ENCODE peak calls at places on chromosome 22, in ten cellular contexts. One of them, this sample, is unnamed.

GRCh38 chr22:30253205-30253852 is 6.8 kb upstream of the LIF start:
- DNase-seq in EL: no peak
- DNase-seq in NCI-H82: peak
- DNase-seq in AG08395: peak
- DNase-seq in coronary artery: no peak
- DNase-seq in NCI-H1105 treated with DMSO at 0.1 percent for 48 hours: peak
- DNase-seq in Right ventricle myocardium superior: peak
- DNase-seq in DMS153: peak
- DNase-seq in CD4-positive, alpha-beta memory T cell: no peak
- DNase-seq in activated T-cell treated with anti-CD3 and anti-CD28 coated beads for 4 hours: no peak
- DNase-seq in this sample: no peak

GRCh38 chr22:40021401-40022000 is 26.7 kb downstream of the FAM83F start:
- DNase-seq in EL: no peak
- DNase-seq in NCI-H82: no peak
- DNase-seq in AG08395: no peak
- DNase-seq in coronary artery: no peak
- DNase-seq in NCI-H1105 treated with DMSO at 0.1 percent for 48 hours: no peak
- DNase-seq in Right ventricle myocardium superior: no peak
- DNase-seq in DMS153: peak
- DNase-seq in CD4-positive, alpha-beta memory T cell: no peak
- DNase-seq in activated T-cell treated with anti-CD3 and anti-CD28 coated beads for 4 hours: no peak
- DNase-seq in this sample: no peak

GRCh38 chr22:18103527-18104269 is 6.9 kb upstream of the TUBA8 start:
- DNase-seq in EL: no peak
- DNase-seq in NCI-H82: no peak
- DNase-seq in AG08395: no peak
- DNase-seq in coronary artery: no peak
- DNase-seq in NCI-H1105 treated with DMSO at 0.1 percent for 48 hours: no peak
- DNase-seq in Right ventricle myocardium superior: no peak
- DNase-seq in DMS153: no peak
- DNase-seq in CD4-positive, alpha-beta memory T cell: no peak
- DNase-seq in activated T-cell treated with anti-CD3 and anti-CD28 coated beads for 4 hours: no peak
- DNase-seq in this sample: no peak

GRCh38 chr22:29342577-29343312 is 27.2 kb upstream of the RASL10A start:
- DNase-seq in EL: no peak
- DNase-seq in NCI-H82: peak
- DNase-seq in AG08395: no peak
- DNase-seq in coronary artery: no peak
- DNase-seq in NCI-H1105 treated with DMSO at 0.1 percent for 48 hours: no peak
- DNase-seq in Right ventricle myocardium superior: peak
- DNase-seq in DMS153: no peak
- DNase-seq in CD4-positive, alpha-beta memory T cell: no peak
- DNase-seq in activated T-cell treated with anti-CD3 and anti-CD28 coated beads for 4 hours: no peak
- DNase-seq in this sample: no peak

GRCh38 chr22:40414306-40414705 is 43.9 kb downstream of the SGSM3 start:
- DNase-seq in EL: peak
- DNase-seq in NCI-H82: no peak
- DNase-seq in AG08395: peak
- DNase-seq in coronary artery: no peak
- DNase-seq in NCI-H1105 treated with DMSO at 0.1 percent for 48 hours: no peak
- DNase-seq in Right ventricle myocardium superior: no peak
- DNase-seq in DMS153: no peak
- DNase-seq in CD4-positive, alpha-beta memory T cell: no peak
- DNase-seq in activated T-cell treated with anti-CD3 and anti-CD28 coated beads for 4 hours: no peak
- DNase-seq in this sample: peak

GRCh38 chr22:40107756-40108437 is 69.8 kb upstream of the TNRC6B start:
- DNase-seq in EL: peak
- DNase-seq in NCI-H82: no peak
- DNase-seq in AG08395: peak
- DNase-seq in coronary artery: no peak
- DNase-seq in NCI-H1105 treated with DMSO at 0.1 percent for 48 hours: no peak
- DNase-seq in Right ventricle myocardium superior: no peak
- DNase-seq in DMS153: no peak
- DNase-seq in CD4-positive, alpha-beta memory T cell: no peak
- DNase-seq in activated T-cell treated with anti-CD3 and anti-CD28 coated beads for 4 hours: no peak
- DNase-seq in this sample: peak

GRCh38 chr22:38080847-38081635 is 2.9 kb downstream of the SLC16A8 start:
- DNase-seq in EL: peak
- DNase-seq in NCI-H82: peak
- DNase-seq in AG08395: peak
- DNase-seq in coronary artery: no peak
- DNase-seq in NCI-H1105 treated with DMSO at 0.1 percent for 48 hours: peak
- DNase-seq in Right ventricle myocardium superior: peak
- DNase-seq in DMS153: no peak
- DNase-seq in CD4-positive, alpha-beta memory T cell: no peak
- DNase-seq in activated T-cell treated with anti-CD3 and anti-CD28 coated beads for 4 hours: no peak
- DNase-seq in this sample: peak

GRCh38 chr22:26610072-26610958 is 7.5 kb downstream of the CRYBB1 start:
- DNase-seq in EL: peak
- DNase-seq in NCI-H82: no peak
- DNase-seq in AG08395: peak
- DNase-seq in coronary artery: no peak
- DNase-seq in NCI-H1105 treated with DMSO at 0.1 percent for 48 hours: no peak
- DNase-seq in Right ventricle myocardium superior: no peak
- DNase-seq in DMS153: no peak
- DNase-seq in CD4-positive, alpha-beta memory T cell: peak
- DNase-seq in activated T-cell treated with anti-CD3 and anti-CD28 coated beads for 4 hours: no peak
- DNase-seq in this sample: peak

GRCh38 chr22:21755855-21756284 is 20.3 kb upstream of the YPEL1 start:
- DNase-seq in EL: peak
- DNase-seq in NCI-H82: no peak
- DNase-seq in AG08395: peak
- DNase-seq in coronary artery: no peak
- DNase-seq in NCI-H1105 treated with DMSO at 0.1 percent for 48 hours: no peak
- DNase-seq in Right ventricle myocardium superior: no peak
- DNase-seq in DMS153: no peak
- DNase-seq in CD4-positive, alpha-beta memory T cell: no peak
- DNase-seq in activated T-cell treated with anti-CD3 and anti-CD28 coated beads for 4 hours: no peak
- DNase-seq in this sample: peak

GRCh38 chr22:29073618-29074275 is 912 bp downstream of the KREMEN1 start:
- DNase-seq in EL: peak
- DNase-seq in NCI-H82: peak
- DNase-seq in AG08395: peak
- DNase-seq in coronary artery: no peak
- DNase-seq in NCI-H1105 treated with DMSO at 0.1 percent for 48 hours: no peak
- DNase-seq in Right ventricle myocardium superior: peak
- DNase-seq in DMS153: peak
- DNase-seq in CD4-positive, alpha-beta memory T cell: peak
- DNase-seq in activated T-cell treated with anti-CD3 and anti-CD28 coated beads for 4 hours: peak
- DNase-seq in this sample: peak

GRCh38 chr22:24146190-24146616 is 35.1 kb upstream of the SUSD2 start:
- DNase-seq in EL: peak
- DNase-seq in NCI-H82: peak
- DNase-seq in AG08395: peak
- DNase-seq in coronary artery: no peak
- DNase-seq in NCI-H1105 treated with DMSO at 0.1 percent for 48 hours: no peak
- DNase-seq in Right ventricle myocardium superior: peak
- DNase-seq in DMS153: peak
- DNase-seq in CD4-positive, alpha-beta memory T cell: peak
- DNase-seq in activated T-cell treated with anti-CD3 and anti-CD28 coated beads for 4 hours: no peak
- DNase-seq in this sample: peak

GRCh38 chr22:24695958-24696511 is 78.5 kb downstream of the PIWIL3 start:
- DNase-seq in EL: peak
- DNase-seq in NCI-H82: no peak
- DNase-seq in AG08395: no peak
- DNase-seq in coronary artery: no peak
- DNase-seq in NCI-H1105 treated with DMSO at 0.1 percent for 48 hours: no peak
- DNase-seq in Right ventricle myocardium superior: no peak
- DNase-seq in DMS153: no peak
- DNase-seq in CD4-positive, alpha-beta memory T cell: no peak
- DNase-seq in activated T-cell treated with anti-CD3 and anti-CD28 coated beads for 4 hours: no peak
- DNase-seq in this sample: no peak

GRCh38 chr22:46894081-46894671 is 131.7 kb downstream of the TBC1D22A start:
- DNase-seq in EL: no peak
- DNase-seq in NCI-H82: no peak
- DNase-seq in AG08395: peak
- DNase-seq in coronary artery: no peak
- DNase-seq in NCI-H1105 treated with DMSO at 0.1 percent for 48 hours: no peak
- DNase-seq in Right ventricle myocardium superior: no peak
- DNase-seq in DMS153: no peak
- DNase-seq in CD4-positive, alpha-beta memory T cell: no peak
- DNase-seq in activated T-cell treated with anti-CD3 and anti-CD28 coated beads for 4 hours: no peak
- DNase-seq in this sample: peak

GRCh38 chr22:20852076-20852475 is 6.5 kb downstream of the PI4KA start:
- DNase-seq in EL: no peak
- DNase-seq in NCI-H82: no peak
- DNase-seq in AG08395: no peak
- DNase-seq in coronary artery: no peak
- DNase-seq in NCI-H1105 treated with DMSO at 0.1 percent for 48 hours: no peak
- DNase-seq in Right ventricle myocardium superior: no peak
- DNase-seq in DMS153: no peak
- DNase-seq in CD4-positive, alpha-beta memory T cell: no peak
- DNase-seq in activated T-cell treated with anti-CD3 and anti-CD28 coated beads for 4 hours: no peak
- DNase-seq in this sample: no peak

GRCh38 chr22:45831394-45831793 is 145.6 kb downstream of the WNT7B start:
- DNase-seq in EL: peak
- DNase-seq in NCI-H82: no peak
- DNase-seq in AG08395: no peak
- DNase-seq in coronary artery: no peak
- DNase-seq in NCI-H1105 treated with DMSO at 0.1 percent for 48 hours: no peak
- DNase-seq in Right ventricle myocardium superior: no peak
- DNase-seq in DMS153: no peak
- DNase-seq in CD4-positive, alpha-beta memory T cell: no peak
- DNase-seq in activated T-cell treated with anti-CD3 and anti-CD28 coated beads for 4 hours: no peak
- DNase-seq in this sample: peak

GRCh38 chr22:50141462-50141861 is 29.1 kb upstream of the PANX2 start:
- DNase-seq in EL: no peak
- DNase-seq in NCI-H82: no peak
- DNase-seq in AG08395: no peak
- DNase-seq in coronary artery: peak
- DNase-seq in NCI-H1105 treated with DMSO at 0.1 percent for 48 hours: no peak
- DNase-seq in Right ventricle myocardium superior: no peak
- DNase-seq in DMS153: no peak
- DNase-seq in CD4-positive, alpha-beta memory T cell: no peak
- DNase-seq in activated T-cell treated with anti-CD3 and anti-CD28 coated beads for 4 hours: no peak
- DNase-seq in this sample: no peak

GRCh38 chr22:20625270-20625669 is 117.9 kb downstream of the MED15 start:
- DNase-seq in EL: no peak
- DNase-seq in NCI-H82: no peak
- DNase-seq in AG08395: no peak
- DNase-seq in coronary artery: no peak
- DNase-seq in NCI-H1105 treated with DMSO at 0.1 percent for 48 hours: no peak
- DNase-seq in Right ventricle myocardium superior: no peak
- DNase-seq in DMS153: no peak
- DNase-seq in CD4-positive, alpha-beta memory T cell: no peak
- DNase-seq in activated T-cell treated with anti-CD3 and anti-CD28 coated beads for 4 hours: no peak
- DNase-seq in this sample: no peak

GRCh38 chr22:38824587-38824986 is 19.2 kb downstream of the NPTXR start:
- DNase-seq in EL: peak
- DNase-seq in NCI-H82: peak
- DNase-seq in AG08395: peak
- DNase-seq in coronary artery: no peak
- DNase-seq in NCI-H1105 treated with DMSO at 0.1 percent for 48 hours: no peak
- DNase-seq in Right ventricle myocardium superior: peak
- DNase-seq in DMS153: no peak
- DNase-seq in CD4-positive, alpha-beta memory T cell: peak
- DNase-seq in activated T-cell treated with anti-CD3 and anti-CD28 coated beads for 4 hours: no peak
- DNase-seq in this sample: peak

GRCh38 chr22:38724926-38725571 is 19.3 kb downstream of the GTPBP1 start:
- DNase-seq in EL: peak
- DNase-seq in NCI-H82: peak
- DNase-seq in AG08395: peak
- DNase-seq in coronary artery: no peak
- DNase-seq in NCI-H1105 treated with DMSO at 0.1 percent for 48 hours: peak
- DNase-seq in Right ventricle myocardium superior: no peak
- DNase-seq in DMS153: no peak
- DNase-seq in CD4-positive, alpha-beta memory T cell: peak
- DNase-seq in activated T-cell treated with anti-CD3 and anti-CD28 coated beads for 4 hours: no peak
- DNase-seq in this sample: peak

GRCh38 chr22:21949948-21950347 is 2.7 kb downstream of the PPM1F start:
- DNase-seq in EL: no peak
- DNase-seq in NCI-H82: no peak
- DNase-seq in AG08395: no peak
- DNase-seq in coronary artery: no peak
- DNase-seq in NCI-H1105 treated with DMSO at 0.1 percent for 48 hours: no peak
- DNase-seq in Right ventricle myocardium superior: no peak
- DNase-seq in DMS153: no peak
- DNase-seq in CD4-positive, alpha-beta memory T cell: no peak
- DNase-seq in activated T-cell treated with anti-CD3 and anti-CD28 coated beads for 4 hours: no peak
- DNase-seq in this sample: no peak

GRCh38 chr22:20155330-20156041 is 4.6 kb upstream of the CCDC188 start:
- DNase-seq in EL: peak
- DNase-seq in NCI-H82: peak
- DNase-seq in AG08395: peak
- DNase-seq in coronary artery: no peak
- DNase-seq in NCI-H1105 treated with DMSO at 0.1 percent for 48 hours: peak
- DNase-seq in Right ventricle myocardium superior: peak
- DNase-seq in DMS153: peak
- DNase-seq in CD4-positive, alpha-beta memory T cell: no peak
- DNase-seq in activated T-cell treated with anti-CD3 and anti-CD28 coated beads for 4 hours: no peak
- DNase-seq in this sample: peak

GRCh38 chr22:30290679-30291333 is 1.5 kb upstream of the CASTOR1 start:
- DNase-seq in EL: peak
- DNase-seq in NCI-H82: peak
- DNase-seq in AG08395: peak
- DNase-seq in coronary artery: peak
- DNase-seq in NCI-H1105 treated with DMSO at 0.1 percent for 48 hours: peak
- DNase-seq in Right ventricle myocardium superior: peak
- DNase-seq in DMS153: peak
- DNase-seq in CD4-positive, alpha-beta memory T cell: no peak
- DNase-seq in activated T-cell treated with anti-CD3 and anti-CD28 coated beads for 4 hours: no peak
- DNase-seq in this sample: peak

GRCh38 chr22:23357028-23357427 is 176.7 kb downstream of the BCR start:
- DNase-seq in EL: no peak
- DNase-seq in NCI-H82: no peak
- DNase-seq in AG08395: no peak
- DNase-seq in coronary artery: peak
- DNase-seq in NCI-H1105 treated with DMSO at 0.1 percent for 48 hours: no peak
- DNase-seq in Right ventricle myocardium superior: no peak
- DNase-seq in DMS153: no peak
- DNase-seq in CD4-positive, alpha-beta memory T cell: no peak
- DNase-seq in activated T-cell treated with anti-CD3 and anti-CD28 coated beads for 4 hours: no peak
- DNase-seq in this sample: no peak

GRCh38 chr22:37778370-37779009 is 29.2 kb upstream of the GCAT start:
- DNase-seq in EL: no peak
- DNase-seq in NCI-H82: no peak
- DNase-seq in AG08395: no peak
- DNase-seq in coronary artery: no peak
- DNase-seq in NCI-H1105 treated with DMSO at 0.1 percent for 48 hours: no peak
- DNase-seq in Right ventricle myocardium superior: no peak
- DNase-seq in DMS153: no peak
- DNase-seq in CD4-positive, alpha-beta memory T cell: no peak
- DNase-seq in activated T-cell treated with anti-CD3 and anti-CD28 coated beads for 4 hours: no peak
- DNase-seq in this sample: no peak

GRCh38 chr22:45529966-45530575 is 27.4 kb downstream of the FBLN1 start:
- DNase-seq in EL: no peak
- DNase-seq in NCI-H82: no peak
- DNase-seq in AG08395: peak
- DNase-seq in coronary artery: no peak
- DNase-seq in NCI-H1105 treated with DMSO at 0.1 percent for 48 hours: no peak
- DNase-seq in Right ventricle myocardium superior: no peak
- DNase-seq in DMS153: no peak
- DNase-seq in CD4-positive, alpha-beta memory T cell: no peak
- DNase-seq in activated T-cell treated with anti-CD3 and anti-CD28 coated beads for 4 hours: no peak
- DNase-seq in this sample: peak

GRCh38 chr22:20606041-20606783 is 98.8 kb downstream of the MED15 start:
- DNase-seq in EL: peak
- DNase-seq in NCI-H82: peak
- DNase-seq in AG08395: peak
- DNase-seq in coronary artery: no peak
- DNase-seq in NCI-H1105 treated with DMSO at 0.1 percent for 48 hours: peak
- DNase-seq in Right ventricle myocardium superior: no peak
- DNase-seq in DMS153: peak
- DNase-seq in CD4-positive, alpha-beta memory T cell: peak
- DNase-seq in activated T-cell treated with anti-CD3 and anti-CD28 coated beads for 4 hours: peak
- DNase-seq in this sample: peak

GRCh38 chr22:21043856-21044535 is 1.8 kb upstream of the LRRC74B start:
- DNase-seq in EL: no peak
- DNase-seq in NCI-H82: no peak
- DNase-seq in AG08395: no peak
- DNase-seq in coronary artery: no peak
- DNase-seq in NCI-H1105 treated with DMSO at 0.1 percent for 48 hours: no peak
- DNase-seq in Right ventricle myocardium superior: no peak
- DNase-seq in DMS153: no peak
- DNase-seq in CD4-positive, alpha-beta memory T cell: no peak
- DNase-seq in activated T-cell treated with anti-CD3 and anti-CD28 coated beads for 4 hours: no peak
- DNase-seq in this sample: no peak

GRCh38 chr22:42379961-42380537 is 52.2 kb downstream of the NFAM1 start:
- DNase-seq in EL: no peak
- DNase-seq in NCI-H82: peak
- DNase-seq in AG08395: no peak
- DNase-seq in coronary artery: no peak
- DNase-seq in NCI-H1105 treated with DMSO at 0.1 percent for 48 hours: peak
- DNase-seq in Right ventricle myocardium superior: no peak
- DNase-seq in DMS153: peak
- DNase-seq in CD4-positive, alpha-beta memory T cell: no peak
- DNase-seq in activated T-cell treated with anti-CD3 and anti-CD28 coated beads for 4 hours: no peak
- DNase-seq in this sample: no peak